ENCODE peak calls at places on chromosomes 12 and 14, in ten cellular contexts. V, X, K, C, Z, J, Y, I, U and S are unnamed samples. For H3K36me3, the result is how much of the 10 kb centered on the place peaks cover.

GRCh38 chr12:46384451-46385301 is 12.1 kb upstream of the SLC38A2 start:
- DNase-seq in U (no peak), Y (no peak), X (no peak), Z (no peak), J (no peak), I (peak), V (no peak), C (no peak), K (no peak), S (no peak)

GRCh38 chr12:131634037-131634436 is 76.9 kb upstream of the SFSWAP start:
- DNase-seq in C (no peak), I (peak), Y (no peak), U (no peak), K (no peak), X (no peak), Z (no peak), J (no peak), V (no peak), S (no peak)

GRCh38 chr14:92316116-92316515 is 6.8 kb upstream of the SLC24A4 start:
- DNase-seq in Y (no peak), I (no peak), K (no peak), U (no peak), C (no peak), J (peak), V (no peak), X (no peak), Z (no peak), S (no peak)

GRCh38 chr14:33736299-33736698 is 214.6 kb downstream of the EGLN3 start:
- DNase-seq in J (no peak), X (no peak), C (no peak), Y (no peak), V (no peak), Z (no peak), K (no peak), U (no peak), I (no peak), S (no peak)

GRCh38 chr12:131733874-131734273 is 23.0 kb downstream of the SFSWAP start:
- DNase-seq in C (no peak), U (no peak), Z (no peak), I (peak), K (no peak), Y (no peak), J (no peak), V (no peak), X (no peak), S (no peak)

GRCh38 chr14:37142835-37143499 is 29.4 kb downstream of the SLC25A21 start:
- DNase-seq in C (no peak), I (no peak), J (peak), V (no peak), K (peak), Y (peak), Z (no peak), U (no peak), X (no peak), S (no peak)

GRCh38 chr12:12333980-12334709 is 15.9 kb downstream of the MANSC1 start:
- DNase-seq in Z (peak), C (peak), K (peak), U (peak), I (peak), J (peak), V (peak), Y (peak), X (peak), S (peak)

GRCh38 chr14:106442857-106443256 is 916.5 kb downstream of the TMEM121 start:
- DNase-seq in Y (no peak), V (no peak), I (no peak), K (no peak), J (no peak), X (no peak), Z (no peak), C (no peak), U (no peak), S (peak)

GRCh38 chr12:38921025-38921677 is 15.8 kb upstream of the CPNE8 start:
- DNase-seq in V (peak), U (peak), C (peak), K (peak), I (peak), J (peak), Y (peak), X (peak), Z (peak), S (no peak)

GRCh38 chr12:49198431-49199155 is 9.7 kb upstream of the TUBA1A start:
- DNase-seq in I (peak), J (no peak), V (peak), U (peak), X (no peak), C (no peak), Z (no peak), K (peak), Y (peak), S (no peak)

GRCh38 chr14:89845346-89845745 is 109.2 kb downstream of the EFCAB11 start:
- DNase-seq in C (no peak), I (no peak), V (no peak), X (no peak), Y (no peak), Z (no peak), U (no peak), K (no peak), J (no peak), S (no peak)

GRCh38 chr14:35866595-35867279 is 40.6 kb downstream of the BRMS1L start:
- DNase-seq in K (no peak), J (no peak), I (no peak), V (no peak), Y (no peak), U (no peak), Z (no peak), C (no peak), X (no peak), S (no peak)

GRCh38 chr14:29039171-29039570 is 272.6 kb downstream of the FOXG1 start:
- DNase-seq in C (no peak), Y (no peak), I (peak), V (no peak), J (no peak), Z (no peak), X (no peak), K (no peak), U (no peak), S (no peak)

GRCh38 chr12:29234965-29235364 is 85.9 kb downstream of the FAR2 start:
- DNase-seq in X (no peak), I (no peak), C (no peak), K (peak), Z (no peak), U (no peak), J (no peak), V (no peak), Y (no peak), S (no peak)

GRCh38 chr14:50875359-50876090 is 3.7 kb downstream of the ABHD12B start:
- DNase-seq in U (no peak), X (no peak), J (no peak), V (no peak), I (peak), K (no peak), Z (no peak), Y (no peak), C (no peak), S (peak)

GRCh38 chr12:82665142-82665923 is 21.4 kb upstream of the TMTC2 start:
- DNase-seq in K (no peak), Y (peak), I (no peak), J (no peak), V (no peak), X (no peak), Z (no peak), U (no peak), C (no peak), S (no peak)

GRCh38 chr12:124110372-124110883 is 137.4 kb downstream of the ZNF664 start:
- DNase-seq in C (no peak), K (no peak), I (peak), V (no peak), X (no peak), J (no peak), U (no peak), Y (no peak), Z (no peak), S (no peak)

GRCh38 chr12:49294086-49294803 is 702 bp upstream of the PRPH start:
- DNase-seq in J (no peak), I (peak), X (no peak), Z (no peak), V (no peak), K (no peak), C (no peak), Y (peak), U (no peak), S (no peak)

GRCh38 chr14:101888182-101888581 is 76.2 kb upstream of the DYNC1H1 start:
- DNase-seq in J (no peak), I (no peak), Z (no peak), U (no peak), K (no peak), X (peak), C (no peak), V (no peak), Y (no peak), S (no peak)

GRCh38 chr12:131833896-131834641 is 5.9 kb downstream of the MMP17 start:
- DNase-seq in I (peak), Y (peak), U (no peak), Z (no peak), J (no peak), X (no peak), K (no peak), C (no peak), V (no peak), S (peak)

GRCh38 chr14:26960049-26960688 is 362.3 kb upstream of the NOVA1 start:
- DNase-seq in K (no peak), V (no peak), C (no peak), U (no peak), Z (no peak), I (peak), X (no peak), J (no peak), Y (peak), S (no peak)

GRCh38 chr12:57240069-57240921 is 10.7 kb downstream of the STAC3 start:
- DNase-seq in V (no peak), K (peak), X (no peak), J (no peak), I (peak), Y (peak), U (no peak), Z (no peak), C (peak), S (peak)

GRCh38 chr12:92765871-92766270 is 63.1 kb downstream of the PLEKHG7 start:
- DNase-seq in C (no peak), J (no peak), K (no peak), X (no peak), I (no peak), U (no peak), Z (no peak), V (no peak), Y (no peak), S (no peak)

GRCh38 chr14:51626185-51626584 is 25.5 kb upstream of the FRMD6 start:
- DNase-seq in U (no peak), J (no peak), C (no peak), K (no peak), Y (no peak), X (no peak), I (no peak), V (no peak), Z (no peak), S (no peak)

GRCh38 chr14:96086574-96087077 is 47.5 kb downstream of the C14orf132 start:
- DNase-seq in K (peak), C (no peak), Y (no peak), V (no peak), J (no peak), Z (no peak), X (no peak), U (no peak), I (no peak), S (no peak)

GRCh38 chr12:32296541-32296940 is 102.8 kb upstream of the FGD4 start:
- DNase-seq in V (no peak), Y (no peak), J (no peak), Z (no peak), K (no peak), I (no peak), X (no peak), U (no peak), C (no peak), S (no peak)

GRCh38 chr12:66633676-66634075 is 45.2 kb downstream of the GRIP1 start:
- DNase-seq in Y (no peak), C (no peak), J (no peak), Z (peak), K (peak), X (no peak), I (no peak), V (no peak), U (no peak), S (no peak)

GRCh38 chr14:96589577-96589976 is 87.4 kb downstream of the PAPOLA start:
- DNase-seq in Y (no peak), V (no peak), K (no peak), J (no peak), U (no peak), Z (no peak), I (peak), C (no peak), X (no peak), S (no peak)

GRCh38 chr14:35403085-35403396 is 1.5 kb downstream of the NFKBIA start:
- DNase-seq in Z (no peak), Y (no peak), C (no peak), V (peak), U (peak), I (peak), X (no peak), J (peak), K (peak), S (peak)

GRCh38 chr12:114407566-114408411 is 1.8 kb upstream of the TBX5 start:
- DNase-seq in C (no peak), V (no peak), Y (no peak), Z (no peak), I (peak), X (no peak), J (no peak), U (no peak), K (no peak), S (no peak)
- H3K4me3 ChIP-seq in C (no peak), V (peak), Y (no peak), Z (peak), I (no peak), X (no peak), J (no peak), U (peak), K (no peak), S (no peak)

GRCh38 chr12:109222496-109222895 is 86.6 kb downstream of the FOXN4 start:
- DNase-seq in X (no peak), J (no peak), Y (no peak), K (no peak), I (no peak), Z (no peak), C (no peak), U (no peak), V (no peak), S (no peak)
- H3K36me3 ChIP-seq in X (under half), J (half or more), Y (under half), K (under half), I (under half), Z (under half), C (under half), U (under half), V (half or more), S (half or more)

DNA sequence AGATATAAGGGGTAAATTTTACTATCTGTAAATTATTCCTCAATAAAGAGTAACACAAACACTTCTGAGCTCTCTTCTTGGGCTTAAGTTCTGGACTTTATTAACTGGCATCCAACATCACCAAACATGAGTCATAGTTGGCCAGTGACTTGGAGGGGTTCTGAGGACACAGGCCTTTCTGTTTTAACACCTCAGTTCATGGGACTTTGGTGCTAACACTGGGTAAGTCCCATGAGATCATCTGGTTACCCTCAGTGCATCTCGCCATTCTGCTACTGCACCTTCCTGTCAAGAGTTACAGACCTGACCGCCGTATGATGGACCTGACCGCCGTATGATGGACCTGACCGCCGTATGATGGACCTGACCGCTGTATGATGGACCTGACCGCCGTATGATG is 9.9 kb downstream of the SLC15A4 start:
- DNase-seq in K (no peak), I (no peak), Z (no peak), U (no peak), X (no peak), V (no peak), Y (no peak), C (no peak), J (no peak), S (no peak)
- H3K27ac ChIP-seq in K (no peak), I (no peak), Z (no peak), U (peak), X (no peak), V (peak), Y (no peak), C (no peak), J (no peak), S (no peak)

GRCh38 chr12:89721291-89721987 is 12.8 kb upstream of the ATP2B1 start:
- DNase-seq in C (no peak), I (no peak), J (no peak), V (no peak), X (no peak), K (no peak), U (no peak), Z (no peak), Y (no peak), S (no peak)
- H3K4me3 ChIP-seq in C (no peak), I (no peak), J (no peak), V (no peak), X (no peak), K (no peak), U (no peak), Z (no peak), Y (no peak), S (no peak)